ENCODE peak calls at places on chromosomes 4 and X, in seven cellular contexts. Z is activated T-helper 1 cell treated with anti-CD3 and anti-CD28 coated beads, Interleukin-2, amount 50 U/mL, for 16 hours; E is activated CD8-positive, alpha-beta memory T cell treated with anti-CD3 and anti-CD28 coated beads, Interleukin-2, amount 10 ng/mL, durations not matched to agents 7 days and 5 days; J is GM10248; S is renal cortical epithelial cell; D is amniotic stem cell; X is Karpas-422. V is an unnamed sample.

GRCh38 chr4:8731364-8731763 is 138.8 kb downstream of the CPZ start:
- DNase-seq in D (no peak), E (peak), Z (no peak), X (no peak), S (no peak), J (no peak), V (no peak)

GRCh38 chr4:2866891-2867290 is 23.2 kb downstream of the ADD1 start:
- DNase-seq in D (no peak), E (no peak), Z (no peak), J (no peak), S (peak), X (no peak), V (no peak)

GRCh38 chrX:68895339-68896250 is 66.8 kb downstream of the EFNB1 start:
- DNase-seq in Z (no peak), X (no peak), D (no peak), E (no peak), J (no peak), S (peak), V (peak)

GRCh38 chr4:141977433-141977832 is 341.1 kb downstream of the IL15 start:
- DNase-seq in D (no peak), E (no peak), S (no peak), Z (no peak), X (no peak), J (no peak), V (no peak)

GRCh38 chrX:46298821-46299220 is 246.4 kb downstream of the ZNF674 start:
- DNase-seq in S (peak), Z (no peak), J (no peak), X (no peak), D (no peak), E (no peak), V (no peak)

GRCh38 chr4:5156677-5157076 is 105.4 kb downstream of the STK32B start:
- DNase-seq in D (no peak), E (no peak), X (no peak), Z (no peak), J (no peak), S (no peak), V (no peak)

GRCh38 chr4:126702747-126703146 is 930.0 kb upstream of the INTU start:
- DNase-seq in S (no peak), D (no peak), E (no peak), Z (no peak), X (no peak), J (no peak), V (no peak)

GRCh38 chr4:19324175-19324574 is 927.5 kb upstream of the SLIT2 start:
- DNase-seq in Z (no peak), S (no peak), J (no peak), D (no peak), E (no peak), X (no peak), V (no peak)

GRCh38 chrX:48789366-48790220 is 3.2 kb downstream of the GATA1 start:
- DNase-seq in J (no peak), Z (no peak), X (no peak), D (no peak), S (no peak), E (no peak), V (no peak)

GRCh38 chr4:83197555-83198235 is 83.2 kb upstream of the PLAC8 start:
- DNase-seq in S (no peak), D (no peak), E (no peak), J (no peak), X (no peak), Z (no peak), V (peak)

GRCh38 chrX:56248492-56248891 is 16.3 kb downstream of the KLF8 start:
- DNase-seq in J (peak), D (no peak), S (peak), E (peak), Z (no peak), X (peak), V (peak)

GRCh38 chr4:137106733-137107132 is 425.6 kb downstream of the PCDH18 start:
- DNase-seq in E (no peak), D (no peak), Z (no peak), X (no peak), S (no peak), J (no peak), V (no peak)

GRCh38 chrX:110125435-110125834 is 122.5 kb downstream of the TMEM164 start:
- DNase-seq in E (no peak), Z (no peak), J (no peak), X (peak), S (no peak), D (no peak), V (no peak)

GRCh38 chr4:8602686-8603430 is 10.3 kb downstream of the CPZ start:
- DNase-seq in S (no peak), D (no peak), E (no peak), J (no peak), X (no peak), Z (no peak), V (no peak)